ENCODE peak calls at places on chromosomes 11 and 22, in ten cellular contexts. Z is lung, H is GM23338, Y is colonic mucosa, C is heart right ventricle, U is cardiac muscle cell, T is ovary, R is thoracic aorta, F is Peyer's patch, N is AG04450. D is an unnamed sample.

GRCh38 chr11:61627831-61628753 is 47.2 kb upstream of the SYT7 start:
- DNase-seq in Z (peak; percentile 65), H (peak; percentile 88), Y (peak; percentile 77), C (peak; percentile 77), U (peak; percentile 82), T (peak; percentile 56), R (no peak), F (peak; percentile 68), N (peak; percentile 50), D (no peak)

GRCh38 chr22:41352058-41352457 is 29.7 kb upstream of the TEF start:
- DNase-seq in Z (no peak), H (no peak), Y (no peak), C (no peak), U (peak; percentile 43), T (no peak), R (no peak), F (no peak), N (no peak), D (no peak)

GRCh38 chr11:134414036-134414731 is 2.1 kb upstream of the B3GAT1 start:
- DNase-seq in Z (no peak), H (no peak), Y (no peak), C (no peak), U (no peak), T (no peak), R (no peak), F (no peak), N (no peak), D (no peak)

GRCh38 chr11:10639350-10639749 is 54.2 kb downstream of the IRAG1 start:
- DNase-seq in Z (no peak), H (no peak), Y (no peak), C (no peak), U (no peak), T (no peak), R (no peak), F (peak; percentile 47), N (no peak), D (no peak)

GRCh38 chr22:28341001-28341400 is 338.6 kb downstream of the TTC28 start:
- DNase-seq in Z (no peak), H (no peak), Y (no peak), C (no peak), U (peak; percentile 50), T (no peak), R (no peak), F (no peak), N (no peak), D (no peak)

GRCh38 chr11:103091024-103091423 is 936 bp downstream of the DCUN1D5 start:
- DNase-seq in Z (no peak), H (peak; percentile 61), Y (no peak), C (no peak), U (peak; percentile 23), T (no peak), R (no peak), F (no peak), N (no peak), D (no peak)

GRCh38 chr22:17929909-17930308 is 94.5 kb downstream of the MICAL3 start:
- DNase-seq in Z (no peak), H (no peak), Y (no peak), C (no peak), U (no peak), T (no peak), R (no peak), F (peak; percentile 6), N (no peak), D (no peak)

GRCh38 chr11:1843796-1844195 is 5.0 kb downstream of the TNNI2 start:
- DNase-seq in Z (no peak), H (no peak), Y (no peak), C (no peak), U (no peak), T (no peak), R (no peak), F (no peak), N (no peak), D (no peak)

GRCh38 chr22:50523806-50524663 is 1.4 kb downstream of the SCO2 start:
- DNase-seq in Z (no peak), H (no peak), Y (peak; percentile 67), C (no peak), U (no peak), T (no peak), R (no peak), F (no peak), N (no peak), D (peak; percentile 55)

GRCh38 chr11:70005107-70005818 is 72.9 kb upstream of the ANO1 start:
- DNase-seq in Z (no peak), H (no peak), Y (no peak), C (no peak), U (peak; percentile 8), T (no peak), R (no peak), F (no peak), N (peak; percentile 89), D (no peak)

GRCh38 chr11:44622190-44622650 is 56.8 kb downstream of the CD82 start:
- DNase-seq in Z (peak; percentile 22), H (no peak), Y (peak; percentile 14), C (peak; percentile 5), U (no peak), T (peak; percentile 4), R (no peak), F (peak; percentile 22), N (no peak), D (no peak)

GRCh38 chr11:72758304-72758689 is 6.1 kb upstream of the ARAP1 start:
- DNase-seq in Z (no peak), H (no peak), Y (no peak), C (no peak), U (peak; percentile 71), T (no peak), R (no peak), F (no peak), N (no peak), D (no peak)

GRCh38 chr11:32436751-32437405 is 1.5 kb upstream of the WT1 start:
- DNase-seq in Z (no peak), H (peak; percentile 63), Y (no peak), C (no peak), U (peak; percentile 42), T (peak; percentile 43), R (no peak), F (no peak), N (no peak), D (no peak)

GRCh38 chr11:116130122-116130521 is 625.9 kb upstream of the CADM1 start:
- DNase-seq in Z (no peak), H (no peak), Y (no peak), C (no peak), U (no peak), T (no peak), R (no peak), F (no peak), N (no peak), D (no peak)

GRCh38 chr11:32428665-32429293 is 6.6 kb downstream of the WT1 start:
- DNase-seq in Z (no peak), H (peak; percentile 18), Y (no peak), C (no peak), U (no peak), T (no peak), R (no peak), F (no peak), N (no peak), D (no peak)

GRCh38 chr11:67642148-67642475 is 2.5 kb upstream of the TBX10 start:
- DNase-seq in Z (no peak), H (no peak), Y (peak; percentile 14), C (no peak), U (no peak), T (no peak), R (no peak), F (no peak), N (no peak), D (peak; percentile 37)

GRCh38 chr11:67644472-67645418 is 5.2 kb upstream of the TBX10 start:
- DNase-seq in Z (no peak), H (peak; percentile 42), Y (no peak), C (no peak), U (no peak), T (no peak), R (no peak), F (no peak), N (no peak), D (no peak)

GRCh38 chr11:67645521-67646457 is 4.7 kb downstream of the ACY3 start:
- DNase-seq in Z (no peak), H (peak; percentile 68), Y (no peak), C (no peak), U (no peak), T (no peak), R (no peak), F (no peak), N (no peak), D (peak; percentile 44)

GRCh38 chr11:67642490-67643120 is 3.0 kb upstream of the TBX10 start:
- DNase-seq in Z (no peak), H (no peak), Y (peak; percentile 17), C (no peak), U (no peak), T (no peak), R (no peak), F (no peak), N (no peak), D (peak; percentile 47)

GRCh38 chr11:67644042-67644441 is 4.5 kb upstream of the TBX10 start:
- DNase-seq in Z (no peak), H (peak; percentile 79), Y (no peak), C (no peak), U (peak; percentile 27), T (no peak), R (no peak), F (no peak), N (no peak), D (no peak)
- H3K4me3 ChIP-seq in Z (no peak overlapping the region), H (no peak overlapping the region), Y (no peak overlapping the region), C (no peak overlapping the region), U (no peak overlapping the region), T (no peak overlapping the region), R (no peak overlapping the region), F (no peak overlapping the region), N (no peak overlapping the region), D (no peak overlapping the region)

GRCh38 chr22:26066534-26066933 is 102.7 kb upstream of the SEZ6L start:
- DNase-seq in Z (no peak), H (peak; percentile 79), Y (no peak), C (no peak), U (no peak), T (no peak), R (no peak), F (no peak), N (no peak), D (no peak)
- TF ChIP-seq CTCF in Z (no peak), H (peak; percentile 33), Y (no peak), C (no peak), U (no peak), T (no peak), R (no peak), F (no peak), N (no peak), D (no peak)

DNA sequence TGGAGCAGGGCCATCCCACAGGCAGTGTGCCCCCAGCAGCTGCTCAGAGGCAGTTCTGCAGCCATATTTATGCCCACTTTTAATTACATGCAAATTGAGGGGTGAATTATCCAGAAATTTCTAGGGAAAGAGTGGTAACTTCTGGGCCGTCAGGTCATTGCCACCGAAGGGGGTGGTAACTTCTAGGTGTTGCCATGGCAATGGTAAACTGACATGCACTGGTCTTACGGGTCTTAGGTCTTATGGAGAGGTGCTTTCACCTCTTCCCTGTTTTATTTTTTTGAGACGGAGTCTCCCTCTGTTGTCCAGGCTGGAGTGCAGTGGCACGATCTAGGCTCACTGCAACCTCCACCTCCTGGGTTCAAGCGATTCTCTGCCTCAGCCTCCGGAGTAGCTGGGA is 3.8 kb upstream of the TMEM134 start:
- DNase-seq in Z (no peak), H (no peak), Y (no peak), C (no peak), U (no peak), T (no peak), R (no peak), F (no peak), N (no peak), D (no peak)
- H3K27me3 ChIP-seq in Z (no peaks in the 10 kb centered on the region), H (no peaks in the 10 kb centered on the region), Y (no peaks in the 10 kb centered on the region), C (no peaks in the 10 kb centered on the region), U (no peaks in the 10 kb centered on the region), T (no peaks in the 10 kb centered on the region), R (no peaks in the 10 kb centered on the region), F (no peaks in the 10 kb centered on the region), N (peaks cover 4% of the 10 kb centered on the region), D (no peaks in the 10 kb centered on the region)

GRCh38 chr22:23183107-23183698 is 2.9 kb downstream of the BCR start:
- DNase-seq in Z (peak; percentile 57), H (peak; percentile 96), Y (peak; percentile 62), C (peak; percentile 46), U (peak; percentile 76), T (peak; percentile 52), R (no peak), F (peak; percentile 66), N (no peak), D (peak; percentile 76)
- H3K4me3 ChIP-seq in Z (peak overlapping the region; percentile 70), H (peak overlapping the region; percentile 66), Y (peak overlapping the region; percentile 64), C (no peak overlapping the region), U (peak overlapping the region; percentile 76), T (peak overlapping the region; percentile 66), R (peak overlapping the region; percentile 72), F (peak overlapping the region; percentile 76), N (peak overlapping the region; percentile 83), D (peak overlapping the region; percentile 76)

D was measured in RWPE2.